ENCODE peak calls at places on chromosome 19, in seven cellular contexts. Y is fibroblast of lung; H is activated CD8-positive, alpha-beta memory T cell treated with anti-CD3 and anti-CD28 coated beads, Interleukin-2, amount 10 ng/mL, durations not matched to agents 7 days and 5 days; F is HCT116; T is spleen; B is ovary; K is mesenteric fat pad. O is an unnamed sample.
A peak's percentile ranks its signal among the peaks of the same experiment; 100 is the strongest.

GRCh38 chr19:30281903-30282302 is 90.3 kb upstream of the ZNF536 start:
- DNase-seq in Y (no peak), H (no peak), F (no peak), T (no peak), B (no peak), K (no peak), O (no peak)

GRCh38 chr19:30406220-30406944 is 34.2 kb downstream of the ZNF536 start:
- DNase-seq in Y (no peak), H (no peak), F (no peak), T (no peak), B (no peak), K (no peak), O (peak; percentile 58)

GRCh38 chr19:3520166-3521103 is 14.3 kb downstream of the FZR1 start:
- DNase-seq in Y (no peak), H (no peak), F (no peak), T (no peak), B (no peak), K (no peak), O (no peak)

GRCh38 chr19:46426506-46427162 is 2.1 kb downstream of the PNMA8C start:
- DNase-seq in Y (peak; percentile 68), H (peak; percentile 54), F (no peak), T (peak; percentile 79), B (peak; percentile 92), K (no peak), O (peak; percentile 97)

GRCh38 chr19:4380254-4380727 is 20.1 kb downstream of the SH3GL1 start:
- DNase-seq in Y (no peak), H (peak; percentile 81), F (no peak), T (peak; percentile 96), B (no peak), K (no peak), O (no peak)

GRCh38 chr19:3519126-3519525 is 13.0 kb downstream of the FZR1 start:
- DNase-seq in Y (no peak), H (no peak), F (no peak), T (no peak), B (no peak), K (no peak), O (no peak)

GRCh38 chr19:1112254-1113208 is 8.7 kb downstream of the GPX4 start:
- DNase-seq in Y (no peak), H (no peak), F (no peak), T (peak; percentile 80), B (peak; percentile 93), K (no peak), O (peak; percentile 55)

GRCh38 chr19:4744451-4745170 is 21.0 kb upstream of the DPP9 start:
- DNase-seq in Y (peak; percentile 94), H (no peak), F (no peak), T (no peak), B (peak; percentile 72), K (no peak), O (no peak)

GRCh38 chr19:44741841-44742352 is 6.6 kb upstream of the BCL3 start:
- DNase-seq in Y (peak; percentile 100), H (no peak), F (peak; percentile 98), T (peak; percentile 94), B (peak; percentile 98), K (peak; percentile 98), O (peak; percentile 20)

GRCh38 chr19:50051964-50052363 is 26.2 kb downstream of the ZNF473 start:
- DNase-seq in Y (no peak), H (no peak), F (no peak), T (no peak), B (no peak), K (no peak), O (no peak)

GRCh38 chr19:16559896-16560295 is 12.3 kb downstream of the SLC35E1 start:
- DNase-seq in Y (peak; percentile 66), H (no peak), F (no peak), T (no peak), B (no peak), K (no peak), O (no peak)

GRCh38 chr19:38062959-38063786 is 156.2 kb downstream of the SIPA1L3 start:
- DNase-seq in Y (peak; percentile 43), H (no peak), F (no peak), T (no peak), B (no peak), K (no peak), O (peak; percentile 38)

GRCh38 chr19:5914946-5915781 is 1.1 kb downstream of the CAPS start:
- DNase-seq in Y (no peak), H (no peak), F (no peak), T (no peak), B (no peak), K (no peak), O (no peak)

GRCh38 chr19:3154957-3155736 is 19.3 kb downstream of the GNA15 start:
- DNase-seq in Y (peak; percentile 99), H (peak; percentile 91), F (peak; percentile 16), T (peak; percentile 88), B (no peak), K (no peak), O (no peak)

GRCh38 chr19:41265376-41266153 is 1.4 kb downstream of the HNRNPUL1 start:
- DNase-seq in Y (peak; percentile 20), H (peak; percentile 45), F (no peak), T (no peak), B (no peak), K (no peak), O (peak; percentile 26)

GRCh38 chr19:6279931-6280591 is at the start of gene MLLT1:
- DNase-seq in Y (peak; percentile 97), H (peak; percentile 97), F (peak; percentile 89), T (peak; percentile 99), B (peak; percentile 99), K (peak; percentile 99), O (peak; percentile 98)

GRCh38 chr19:45186509-45187334 is 8.1 kb downstream of the BLOC1S3 start:
- DNase-seq in Y (no peak), H (no peak), F (no peak), T (no peak), B (no peak), K (no peak), O (no peak)

GRCh38 chr19:51564791-51565190 is 6.3 kb upstream of the ZNF175 start:
- DNase-seq in Y (no peak), H (no peak), F (no peak), T (no peak), B (no peak), K (no peak), O (no peak)

GRCh38 chr19:15417699-15418098 is 1.1 kb downstream of the AKAP8L start:
- DNase-seq in Y (peak; percentile 56), H (no peak), F (no peak), T (peak; percentile 59), B (peak; percentile 31), K (no peak), O (no peak)

GRCh38 chr19:15107056-15108010 is at the start of gene SYDE1:
- DNase-seq in Y (peak; percentile 68), H (no peak), F (no peak), T (no peak), B (peak; percentile 77), K (no peak), O (peak; percentile 89)

GRCh38 chr19:5128932-5129389 is 160.0 kb downstream of the KDM4B start:
- DNase-seq in Y (peak; percentile 28), H (no peak), F (no peak), T (no peak), B (peak; percentile 88), K (no peak), O (no peak)

GRCh38 chr19:32889137-32889934 is 19.8 kb upstream of the SLC7A9 start:
- DNase-seq in Y (no peak), H (no peak), F (no peak), T (no peak), B (no peak), K (no peak), O (no peak)

GRCh38 chr19:28396259-28396940 is 816.6 kb downstream of the UQCRFS1 start:
- DNase-seq in Y (no peak), H (no peak), F (no peak), T (peak; percentile 42), B (no peak), K (no peak), O (peak; percentile 51)

GRCh38 chr19:45972944-45973525 is 630 bp downstream of the NOVA2 start:
- DNase-seq in Y (no peak), H (no peak), F (no peak), T (no peak), B (no peak), K (no peak), O (peak; percentile 68)

GRCh38 chr19:10193666-10194499 is 870 bp downstream of the DNMT1 start:
- DNase-seq in Y (peak; percentile 67), H (peak; percentile 44), F (no peak), T (peak; percentile 89), B (no peak), K (peak; percentile 92), O (no peak)

GRCh38 chr19:46746281-46746965 is at the start of gene STRN4:
- DNase-seq in Y (peak; percentile 43), H (peak; percentile 68), F (no peak), T (peak; percentile 90), B (peak; percentile 79), K (no peak), O (peak; percentile 88)

GRCh38 chr19:7509625-7510024 is 6.3 kb upstream of the ZNF358 start:
- DNase-seq in Y (no peak), H (no peak), F (no peak), T (no peak), B (no peak), K (no peak), O (peak; percentile 80)

GRCh38 chr19:18253716-18254115 is 20.5 kb downstream of the IQCN start:
- DNase-seq in Y (no peak), H (no peak), F (no peak), T (no peak), B (no peak), K (no peak), O (no peak)